ENCODE peak calls at places on chromosomes 12 and 14, in four cellular contexts. Y, V, B and U are unnamed samples.

GRCh38 chr12:41220931-41221330 is 32.8 kb downstream of the PDZRN4 start:
- DNase-seq in Y (no peak), B (no peak), V (no peak), U (no peak)

GRCh38 chr14:96081767-96082400 is 42.7 kb downstream of the C14orf132 start:
- DNase-seq in V (no peak), Y (no peak), B (no peak), U (no peak)

GRCh38 chr12:112848972-112849371 is 57.4 kb downstream of the RPH3A start:
- DNase-seq in Y (no peak), B (no peak), V (no peak), U (no peak)

GRCh38 chr14:53534841-53535240 is 381.7 kb upstream of the DDHD1 start:
- DNase-seq in V (no peak), B (no peak), Y (no peak), U (no peak)

GRCh38 chr14:59358105-59358504 is 107.1 kb downstream of the GPR135 start:
- DNase-seq in B (peak; percentile 17), Y (peak; percentile 49), V (no peak), U (no peak)

GRCh38 chr12:125289965-125290364 is 224.7 kb downstream of the AACS start:
- DNase-seq in V (no peak), B (no peak), Y (no peak), U (no peak)

GRCh38 chr12:5305861-5306545 is 125.9 kb upstream of the NTF3 start:
- DNase-seq in Y (no peak), B (no peak), V (no peak), U (no peak)

GRCh38 chr14:69636051-69636639 is 24.7 kb downstream of the SUSD6 start:
- DNase-seq in B (no peak), Y (no peak), V (no peak), U (no peak)

GRCh38 chr12:97061164-97061563 is 154.1 kb downstream of the NEDD1 start:
- DNase-seq in B (no peak), V (no peak), Y (no peak), U (no peak)

GRCh38 chr12:15880721-15881120 is 1.5 kb upstream of the STRAP start:
- DNase-seq in Y (no peak), B (no peak), V (no peak), U (no peak)

GRCh38 chr14:94573706-94574105 is 7.5 kb upstream of the SERPINA5 start:
- DNase-seq in B (no peak), V (no peak), Y (no peak), U (no peak)

GRCh38 chr12:12506541-12506940 is 56.1 kb downstream of the DUSP16 start:
- DNase-seq in Y (no peak), V (no peak), B (no peak), U (no peak)

GRCh38 chr14:64569108-64570045 is 19.6 kb downstream of the PPP1R36 start:
- DNase-seq in V (no peak), Y (no peak), B (no peak), U (no peak)

GRCh38 chr14:65866422-65866821 is 453.9 kb downstream of the FUT8 start:
- DNase-seq in V (no peak), B (no peak), Y (no peak), U (no peak)

GRCh38 chr12:58310828-58311273 is 369.5 kb downstream of the ATP23 start:
- DNase-seq in B (peak; percentile 5), Y (no peak), V (no peak), U (no peak)

GRCh38 chr14:100604709-100605108 is 17.5 kb upstream of the BEGAIN start:
- DNase-seq in V (no peak), Y (no peak), B (no peak), U (no peak)

GRCh38 chr12:44497044-44497443 is 379.1 kb downstream of the NELL2 start:
- DNase-seq in B (no peak), Y (no peak), V (no peak), U (no peak)

GRCh38 chr12:94225506-94225905 is 77.1 kb downstream of the PLXNC1 start:
- DNase-seq in V (no peak), B (no peak), Y (no peak), U (no peak)

GRCh38 chr14:22190411-22191191 is 398.4 kb downstream of the DAD1 start:
- DNase-seq in B (no peak), Y (no peak), V (no peak), U (no peak)

GRCh38 chr14:77598366-77599050 is 17.9 kb downstream of the SPTLC2 start:
- DNase-seq in V (no peak), B (no peak), Y (no peak), U (no peak)

GRCh38 chr12:4626543-4626942 is 22.3 kb downstream of the AKAP3 start:
- DNase-seq in V (no peak), Y (no peak), B (no peak), U (no peak)

GRCh38 chr14:23379331-23380196 is 2.7 kb downstream of the CMTM5 start:
- DNase-seq in V (peak; percentile 3), B (peak; percentile 69), Y (peak; percentile 41), U (peak; percentile 84)
- TF ChIP-seq SPI1 in V (no peak), B (no peak), Y (no peak), U (no peak)

DNA sequence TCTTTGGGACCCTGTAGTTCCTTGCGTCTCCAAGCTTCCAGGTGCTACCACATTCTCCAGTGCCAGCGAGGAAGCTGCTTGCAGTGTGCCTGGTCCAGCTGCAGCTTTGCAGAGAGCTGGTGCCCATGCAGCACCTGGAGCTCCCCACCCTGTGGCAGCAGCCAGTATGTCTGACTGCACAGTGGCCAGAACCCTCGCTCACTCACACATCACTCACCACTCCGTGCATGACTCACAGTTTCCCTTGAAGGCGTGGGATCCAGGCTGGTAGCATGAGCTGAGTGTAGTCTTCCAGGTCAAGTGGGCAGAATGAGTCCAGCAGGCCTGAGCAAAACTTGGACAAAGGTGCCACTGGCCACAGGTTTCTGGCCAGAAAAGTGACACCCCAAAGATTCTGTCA is 33.6 kb downstream of the SDR9C7 start:
- DNase-seq in Y (no peak), V (no peak), B (peak; percentile 78), U (no peak)
- TF ChIP-seq SPI1 in Y (no peak), V (no peak), B (no peak), U (no peak)

DNA sequence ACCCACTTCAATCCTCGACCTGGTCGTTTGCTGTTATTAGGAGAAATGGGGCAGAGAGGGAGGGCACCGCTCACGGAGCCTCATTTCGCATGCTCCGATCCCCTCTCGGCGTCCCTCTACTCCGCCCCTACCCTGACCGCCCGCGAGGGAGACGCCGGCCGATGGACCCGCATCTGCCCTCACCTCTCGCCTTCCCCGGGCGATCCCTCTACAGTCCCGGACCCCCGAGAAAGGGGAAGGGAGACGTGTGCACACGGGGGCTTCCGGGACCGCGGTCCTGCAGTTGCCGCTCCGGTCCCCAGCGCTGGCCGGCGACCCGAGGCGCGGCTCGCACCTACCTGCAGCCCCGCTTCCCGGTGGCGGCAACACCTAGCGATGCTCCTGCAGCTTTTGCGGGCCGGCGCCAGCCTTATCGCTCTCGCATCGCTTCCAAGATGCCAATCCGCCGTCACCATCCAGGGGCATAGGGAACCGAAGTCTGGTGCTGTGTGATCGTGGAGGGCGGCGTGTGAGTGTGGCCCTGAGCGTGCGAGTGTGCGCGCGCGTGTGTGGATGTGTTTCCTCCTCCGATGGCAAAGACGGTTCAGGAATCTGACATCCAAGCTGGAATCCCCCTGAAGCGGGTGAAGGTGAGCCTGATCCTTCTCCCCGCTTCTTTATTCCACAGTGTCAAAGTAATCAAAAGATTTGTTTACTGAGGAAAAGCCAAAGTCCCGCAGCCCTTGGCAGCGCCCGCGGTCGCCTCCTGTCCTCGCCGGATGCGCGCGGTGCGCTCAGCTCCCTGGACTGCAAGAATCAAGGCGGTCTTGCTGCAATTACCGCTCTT is 69.1 kb upstream of the USP15 start:
- DNase-seq in B (no peak), V (no peak), Y (no peak), U (peak; percentile 4)
- TF ChIP-seq SPI1 in B (no peak), V (no peak), Y (no peak), U (no peak)

GRCh38 chr14:73237219-73237785 is at the start of gene PAPLN:
- DNase-seq in V (no peak), B (no peak), Y (no peak), U (no peak)
- TF ChIP-seq SPI1 in V (no peak), B (no peak), Y (no peak), U (no peak)

DNA sequence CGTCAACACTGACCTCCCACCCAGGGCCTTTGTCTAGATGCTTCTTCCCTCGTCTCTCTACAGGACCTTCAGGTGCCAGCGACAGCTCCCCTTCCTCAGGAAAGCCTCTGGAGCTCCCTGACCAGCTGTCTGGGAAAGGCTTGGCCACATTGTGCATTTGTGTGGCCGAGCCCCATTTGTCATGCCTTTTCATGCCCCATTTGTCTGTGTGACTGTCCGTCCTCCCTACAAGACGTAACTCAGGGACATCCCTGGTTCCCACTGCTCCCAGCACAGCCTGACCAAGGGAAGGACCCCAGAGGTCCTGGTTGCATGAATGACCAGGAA is 23.8 kb downstream of the ZFYVE21 start:
- DNase-seq in V (no peak), Y (no peak), B (no peak), U (no peak)
- TF ChIP-seq SPI1 in V (no peak), Y (no peak), B (no peak), U (no peak)

GRCh38 chr12:62847709-62848108 is 87.2 kb downstream of the PPM1H start:
- DNase-seq in V (no peak), Y (no peak), B (no peak), U (no peak)
- TF ChIP-seq SPI1 in V (no peak), Y (no peak), B (no peak), U (no peak)

GRCh38 chr12:47554046-47554653 is 151.7 kb downstream of the RPAP3 start:
- DNase-seq in B (no peak), V (no peak), Y (no peak), U (no peak)
- TF ChIP-seq SPI1 in B (no peak), V (no peak), Y (no peak), U (no peak)

DNA sequence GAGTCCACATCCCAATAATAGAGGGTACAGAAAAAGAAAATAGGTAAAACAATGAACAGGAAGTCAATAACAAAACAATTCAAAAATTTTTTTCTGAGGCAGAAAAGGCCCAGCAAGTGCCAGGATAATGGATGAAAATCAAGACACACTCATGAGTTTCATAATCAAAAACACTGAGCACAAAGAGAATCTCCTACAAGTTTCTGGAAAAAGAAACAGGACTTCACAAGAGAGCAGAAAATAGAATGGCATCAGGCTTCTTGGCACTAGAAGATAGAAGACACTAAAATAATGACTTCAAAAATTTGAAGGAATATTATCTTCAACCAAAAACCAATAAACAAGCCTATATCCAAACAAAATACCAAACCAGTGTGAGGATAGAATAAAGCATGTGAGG is 36.8 kb downstream of the DMAC2L start:
- DNase-seq in V (no peak), B (no peak), Y (no peak), U (no peak)
- TF ChIP-seq SPI1 in V (no peak), B (no peak), Y (no peak), U (no peak)